ENCODE peak calls at places on chromosomes 4 and X, in six cellular contexts. W, X, D, B, I and T are unnamed samples.

GRCh38 chr4:157687971-157688370 is 467.4 kb downstream of the GRIA2 start:
- DNase-seq in W (no peak), B (no peak), D (no peak), I (no peak), X (no peak), T (no peak)

GRCh38 chr4:147340111-147340510 is 140.8 kb upstream of the EDNRA start:
- DNase-seq in D (peak), X (no peak), I (no peak), W (no peak), B (peak), T (no peak)

GRCh38 chr4:184596617-184597185 is 52.5 kb downstream of the CASP3 start:
- DNase-seq in I (no peak), W (no peak), X (no peak), D (peak), B (no peak), T (peak)

GRCh38 chrX:7159132-7159861 is 11.3 kb upstream of the PUDP start:
- DNase-seq in W (peak), B (no peak), I (no peak), D (peak), X (no peak), T (peak)

GRCh38 chr4:40630335-40631021 is 814 bp upstream of the RBM47 start:
- DNase-seq in X (peak), B (peak), W (no peak), D (no peak), I (no peak), T (peak)

GRCh38 chr4:165207016-165207430 is 338 bp upstream of the KLHL2 start:
- DNase-seq in B (no peak), D (no peak), X (peak), I (no peak), W (peak), T (no peak)

GRCh38 chrX:3044671-3045070 is 3.4 kb downstream of the ARSF start:
- DNase-seq in X (no peak), W (no peak), D (no peak), B (no peak), I (no peak), T (no peak)

GRCh38 chrX:12610079-12610478 is 181.1 kb upstream of the PRPS2 start:
- DNase-seq in X (no peak), D (peak), W (peak), B (no peak), I (no peak), T (peak)

GRCh38 chrX:65902011-65902410 is 137.9 kb downstream of the VSIG4 start:
- DNase-seq in I (no peak), W (no peak), D (no peak), X (no peak), B (no peak), T (no peak)

GRCh38 chrX:105098812-105099211 is 121.7 kb downstream of the TEX13A start:
- DNase-seq in I (no peak), B (no peak), X (no peak), W (no peak), D (no peak), T (no peak)

GRCh38 chrX:131305926-131306325 is 16.8 kb upstream of the IGSF1 start:
- DNase-seq in W (no peak), X (no peak), I (no peak), B (no peak), D (no peak), T (no peak)

GRCh38 chr4:117420966-117421365 is 335.6 kb upstream of the TRAM1L1 start:
- DNase-seq in D (no peak), B (no peak), I (no peak), X (no peak), W (no peak), T (no peak)

GRCh38 chrX:150693782-150694574 is 782 bp downstream of the MTMR1 start:
- DNase-seq in B (peak), D (peak), W (peak), I (peak), X (peak), T (peak)

GRCh38 chr4:61750810-61751209 is 550.7 kb downstream of the ADGRL3 start:
- DNase-seq in I (no peak), X (no peak), W (no peak), B (no peak), D (no peak), T (no peak)

GRCh38 chrX:15336023-15336413 is 695 bp upstream of the PIGA start:
- DNase-seq in D (peak), B (no peak), W (peak), X (peak), I (no peak), T (peak)

GRCh38 chr4:176834531-176834930 is 41.8 kb upstream of the VEGFC start:
- DNase-seq in D (peak), X (no peak), W (no peak), I (no peak), B (no peak), T (no peak)

GRCh38 chrX:68838571-68838910 is 9.7 kb downstream of the EFNB1 start:
- DNase-seq in W (no peak), B (no peak), D (no peak), I (peak), X (no peak), T (no peak)

GRCh38 chr4:168699224-168699878 is 202.5 kb downstream of the PALLD start:
- DNase-seq in I (no peak), D (no peak), B (no peak), X (no peak), W (no peak), T (no peak)

GRCh38 chrX:114344756-114345155 is 239.1 kb upstream of the HTR2C start:
- DNase-seq in X (peak), D (peak), W (peak), I (no peak), B (peak), T (no peak)

GRCh38 chrX:134570899-134571298 is 87.4 kb downstream of the PLAC1 start:
- DNase-seq in I (no peak), X (no peak), D (peak), W (peak), B (no peak), T (no peak)

GRCh38 chrX:27078371-27078770 is 384.8 kb downstream of the PPP4R3C start:
- DNase-seq in D (no peak), B (no peak), W (no peak), X (no peak), I (no peak), T (no peak)

GRCh38 chrX:139972629-139973257 is 7.4 kb upstream of the CXorf66 start:
- DNase-seq in X (no peak), D (no peak), B (no peak), W (no peak), I (no peak), T (no peak)

GRCh38 chr4:77384094-77384493 is 221.5 kb upstream of the CXCL13 start:
- DNase-seq in I (no peak), D (no peak), B (no peak), X (no peak), W (no peak), T (no peak)

GRCh38 chrX:42771836-42772335 is 6.1 kb downstream of the PPP1R2C start:
- DNase-seq in I (no peak), B (no peak), X (no peak), D (no peak), W (no peak), T (peak)

GRCh38 chr4:152357206-152357605 is 178.7 kb downstream of the FBXW7 start:
- DNase-seq in X (no peak), W (peak), D (peak), B (no peak), I (no peak), T (no peak)

GRCh38 chrX:100687128-100687527 is 43.1 kb downstream of the SRPX2 start:
- DNase-seq in W (peak), X (peak), I (no peak), B (no peak), D (no peak), T (no peak)

GRCh38 chr4:149291463-149291862 is 524.2 kb downstream of the IQCM start:
- DNase-seq in B (no peak), D (peak), X (no peak), W (no peak), I (no peak), T (no peak)

GRCh38 chr4:152148057-152148456 is 387.2 kb upstream of the GATB start:
- DNase-seq in X (no peak), D (no peak), I (no peak), W (no peak), B (no peak), T (no peak)

GRCh38 chr4:85968945-85969830 is 390.7 kb downstream of the MAPK10 start:
- DNase-seq in W (peak), D (peak), I (no peak), X (peak), B (no peak), T (no peak)

DNA sequence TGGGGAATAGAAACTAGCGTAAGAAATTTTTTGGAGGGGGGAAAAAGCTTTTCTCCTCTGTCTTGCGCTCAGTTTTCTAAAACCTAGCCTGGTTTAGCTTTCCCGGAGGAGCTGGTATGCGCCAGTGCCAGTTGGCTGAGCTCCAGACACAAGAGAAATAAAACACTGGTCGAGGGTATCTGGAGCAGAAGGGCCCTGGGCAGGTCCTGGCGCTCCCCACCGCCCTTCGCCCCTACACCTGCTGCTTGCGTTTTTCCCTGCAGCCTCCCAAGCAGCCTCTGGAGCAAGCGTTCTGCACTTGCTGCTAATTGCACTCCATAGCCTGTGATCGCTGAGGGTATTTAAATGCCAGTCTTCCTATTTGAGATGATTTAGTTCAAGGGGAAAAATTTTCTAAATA is 816 bp downstream of the EREG start:
- DNase-seq in W (no peak), I (no peak), D (peak), X (no peak), B (no peak), T (no peak)
- H3K4me3 ChIP-seq in W (no peak), I (no peak), D (peak), X (no peak), B (peak), T (peak)

GRCh38 chr4:46993075-46994006 is at the start of gene GABRA4:
- DNase-seq in B (no peak), D (no peak), I (no peak), W (peak), X (no peak), T (no peak)
- H3K4me3 ChIP-seq in B (no peak), D (peak), I (peak), W (no peak), X (no peak), T (no peak)

DNA sequence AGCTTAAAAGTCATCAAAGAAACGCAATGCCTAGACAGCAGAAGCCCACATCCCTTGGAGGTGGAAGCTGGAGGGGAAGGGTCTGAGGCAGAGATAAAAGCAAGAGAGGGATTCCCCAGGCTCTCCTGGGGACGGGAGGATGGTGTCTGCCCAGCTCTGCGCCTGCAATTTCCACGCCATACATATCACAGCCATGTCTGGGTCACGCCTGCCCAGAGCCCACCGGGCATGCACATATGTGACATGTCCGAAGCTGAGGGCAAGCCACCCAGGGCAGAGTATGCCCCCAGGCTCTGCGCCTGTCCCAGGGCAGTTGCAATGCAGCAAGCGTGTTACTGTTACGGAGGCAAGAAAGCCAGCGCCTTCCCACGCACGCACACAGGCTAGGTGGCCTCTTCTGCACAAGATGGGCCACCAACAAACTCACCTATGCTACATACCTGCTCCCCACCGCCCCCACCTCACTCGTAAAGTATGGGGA is 1.2 kb downstream of the FGF13 start:
- DNase-seq in I (peak), X (no peak), B (no peak), W (no peak), D (no peak), T (no peak)
- H3K4me3 ChIP-seq in I (no peak), X (no peak), B (no peak), W (no peak), D (no peak), T (no peak)

GRCh38 chrX:106718709-106719108 is 7.8 kb upstream of the RNF128 start:
- DNase-seq in D (no peak), I (no peak), B (no peak), W (no peak), X (no peak), T (no peak)
- H3K4me3 ChIP-seq in D (no peak), I (no peak), B (no peak), W (no peak), X (no peak), T (no peak)